ENCODE peak calls at places on chromosomes 2 and 18, in nine cellular contexts. K is RWPE2, S is AG04450, R is lung, J is bronchial epithelial cell, F is heart left ventricle, G is dorsolateral prefrontal cortex, I is uterus, E is endothelial cell. A is an unnamed sample.

GRCh38 chr2:144454466-144455287 is 65.2 kb downstream of the ZEB2 start:
- DNase-seq in K (no peak), S (no peak), R (no peak), J (no peak), F (no peak), G (no peak), I (no peak), E (no peak), A (no peak)

GRCh38 chr2:5959836-5960820 is 267.9 kb downstream of the SOX11 start:
- DNase-seq in K (no peak), S (no peak), R (peak; percentile 22), J (no peak), F (no peak), G (no peak), I (no peak), E (no peak), A (no peak)

GRCh38 chr2:202519453-202519852 is 115.3 kb upstream of the FAM117B start:
- DNase-seq in K (no peak), S (no peak), R (no peak), J (no peak), F (no peak), G (no peak), I (no peak), E (no peak), A (no peak)

GRCh38 chr2:144860421-144860820 is 340.5 kb upstream of the ZEB2 start:
- DNase-seq in K (no peak), S (no peak), R (no peak), J (no peak), F (no peak), G (no peak), I (no peak), E (no peak), A (no peak)

GRCh38 chr18:9455718-9456511 is 19.4 kb upstream of the RALBP1 start:
- DNase-seq in K (no peak), S (no peak), R (no peak), J (no peak), F (no peak), G (no peak), I (no peak), E (no peak), A (no peak)

GRCh38 chr2:230660294-230661060 is 52.2 kb upstream of the CAB39 start:
- DNase-seq in K (no peak), S (no peak), R (peak; percentile 57), J (no peak), F (peak; percentile 52), G (peak; percentile 22), I (no peak), E (no peak), A (no peak)

GRCh38 chr2:216388046-216388884 is 16.0 kb upstream of the MARCHF4 start:
- DNase-seq in K (no peak), S (no peak), R (no peak), J (peak; percentile 20), F (no peak), G (no peak), I (no peak), E (no peak), A (no peak)

GRCh38 chr2:174752403-174753037 is 11.8 kb downstream of the CHRNA1 start:
- DNase-seq in K (no peak), S (no peak), R (no peak), J (peak; percentile 51), F (no peak), G (no peak), I (no peak), E (no peak), A (no peak)

GRCh38 chr2:67456441-67456840 is 59.3 kb downstream of the ETAA1 start:
- DNase-seq in K (no peak), S (no peak), R (no peak), J (no peak), F (no peak), G (no peak), I (no peak), E (no peak), A (no peak)

DNA sequence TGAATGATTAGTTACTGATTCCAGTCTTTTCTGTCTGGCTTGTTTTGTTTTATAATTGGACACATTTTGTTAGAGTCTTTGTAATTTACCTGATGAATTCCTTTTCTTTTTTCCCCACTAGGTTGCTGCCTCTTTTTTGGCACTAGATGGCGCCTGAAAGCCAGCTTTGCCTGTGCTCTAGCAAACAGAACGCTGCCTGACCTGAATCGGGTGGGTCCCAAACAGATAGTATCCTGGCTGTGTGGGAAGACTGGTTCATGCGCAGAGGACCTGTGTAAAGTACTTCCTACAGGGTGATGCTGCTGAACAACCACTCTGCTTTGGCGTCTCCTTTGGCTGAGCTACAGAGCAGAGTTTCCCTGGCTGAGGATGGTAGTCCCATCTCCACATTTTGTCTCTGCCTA is 288.2 kb downstream of the IKZF2 start:
- DNase-seq in K (no peak), S (no peak), R (no peak), J (peak; percentile 48), F (no peak), G (no peak), I (no peak), E (peak; percentile 6), A (no peak)
- TF ChIP-seq CTCF in K (peak; percentile 66), S (peak; percentile 41), R (no peak), J (peak; percentile 46), F (peak; percentile 22), G (no peak), I (no peak), E (peak; percentile 28), A (peak; percentile 63)

GRCh38 chr2:74417763-74418162 is 3.7 kb downstream of the C2orf81 start:
- DNase-seq in K (no peak), S (no peak), R (no peak), J (no peak), F (no peak), G (no peak), I (no peak), E (no peak), A (no peak)

GRCh38 chr2:74414913-74415761 is 6.3 kb downstream of the C2orf81 start:
- DNase-seq in K (no peak), S (no peak), R (no peak), J (no peak), F (peak; percentile 69), G (no peak), I (peak; percentile 62), E (peak; percentile 53), A (no peak)

GRCh38 chr2:74415762-74416395 is 5.5 kb downstream of the C2orf81 start:
- DNase-seq in K (no peak), S (no peak), R (no peak), J (no peak), F (no peak), G (no peak), I (no peak), E (no peak), A (no peak)

GRCh38 chr2:74418312-74418711 is 3.1 kb downstream of the C2orf81 start:
- DNase-seq in K (no peak), S (no peak), R (no peak), J (no peak), F (peak; percentile 76), G (no peak), I (no peak), E (no peak), A (no peak)

DNA sequence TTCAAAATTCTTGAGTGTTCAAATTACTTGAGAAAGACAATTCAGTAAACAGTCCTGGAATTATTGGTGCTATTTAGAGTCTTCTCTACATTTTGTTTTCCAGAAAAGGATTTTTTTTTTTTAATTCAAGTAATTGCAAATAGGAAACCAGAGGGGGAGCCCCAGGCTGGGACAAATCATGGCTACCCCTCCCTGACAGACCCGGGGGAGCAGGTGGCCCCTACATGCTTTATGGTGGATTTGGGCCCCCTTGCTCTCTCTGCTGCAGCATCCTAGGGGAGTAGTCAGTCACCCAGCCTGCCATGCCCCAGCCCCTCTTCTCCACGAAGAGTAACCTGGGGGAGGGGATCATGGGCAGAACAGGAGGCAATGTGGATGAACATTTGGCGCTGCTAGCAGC is 4.7 kb downstream of the C2orf81 start:
- DNase-seq in K (no peak), S (no peak), R (no peak), J (no peak), F (no peak), G (no peak), I (no peak), E (no peak), A (no peak)
- TF ChIP-seq CTCF in K (no peak), S (no peak), R (no peak), J (no peak), F (no peak), G (peak; percentile 47), I (no peak), E (no peak), A (no peak)

GRCh38 chr18:75211721-75212625 is 1.4 kb downstream of the TSHZ1 start:
- DNase-seq in K (no peak), S (no peak), R (peak; percentile 39), J (no peak), F (peak; percentile 66), G (no peak), I (peak; percentile 46), E (peak; percentile 49), A (no peak)

GRCh38 chr18:75211002-75211621 is 515 bp downstream of the TSHZ1 start:
- DNase-seq in K (no peak), S (no peak), R (no peak), J (no peak), F (no peak), G (no peak), I (no peak), E (peak; percentile 39), A (no peak)

GRCh38 chr18:75209129-75209951 is at the start of gene PTGR3:
- DNase-seq in K (peak; percentile 86), S (no peak), R (peak; percentile 89), J (peak; percentile 48), F (peak; percentile 93), G (peak; percentile 75), I (peak; percentile 81), E (peak; percentile 73), A (no peak)

GRCh38 chr18:75209952-75210261 is 690 bp upstream of the TSHZ1 start:
- DNase-seq in K (no peak), S (no peak), R (no peak), J (peak; percentile 34), F (no peak), G (no peak), I (no peak), E (peak; percentile 13), A (no peak)

GRCh38 chr18:75210274-75211001 is at the start of gene TSHZ1:
- DNase-seq in K (no peak), S (peak; percentile 44), R (peak; percentile 68), J (peak; percentile 84), F (peak; percentile 79), G (peak; percentile 76), I (peak; percentile 46), E (peak; percentile 47), A (peak; percentile 48)
- TF ChIP-seq CTCF in K (no peak), S (no peak), R (no peak), J (no peak), F (no peak), G (no peak), I (no peak), E (no peak), A (no peak)

GRCh38 chr18:24009651-24010333 is 4.8 kb upstream of the TTC39C start:
- DNase-seq in K (no peak), S (no peak), R (no peak), J (no peak), F (no peak), G (no peak), I (no peak), E (no peak), A (no peak)
- TF ChIP-seq CTCF in K (no peak), S (no peak), R (no peak), J (no peak), F (no peak), G (no peak), I (no peak), E (no peak), A (no peak)

GRCh38 chr18:34077599-34077998 is 147.1 kb downstream of the NOL4 start:
- DNase-seq in K (no peak), S (no peak), R (no peak), J (no peak), F (no peak), G (no peak), I (no peak), E (no peak), A (no peak)
- TF ChIP-seq CTCF in K (peak; percentile 44), S (no peak), R (no peak), J (no peak), F (no peak), G (peak; percentile 9), I (no peak), E (peak; percentile 51), A (no peak)